ENCODE peak calls at places on chromosomes 2 and 18, in nine cellular contexts. V, R, L, H, Y, Q, X, C and P are unnamed samples.

GRCh38 chr18:75846321-75846720 is 418.8 kb upstream of the SMIM21 start:
- DNase-seq in Y (no peak), Q (no peak), H (no peak), L (no peak), V (no peak), R (no peak), C (no peak), X (no peak), P (no peak)

GRCh38 chr2:960064-960736 is 9.6 kb downstream of the SNTG2 start:
- DNase-seq in C (no peak), Q (no peak), X (no peak), H (no peak), Y (no peak), V (no peak), L (no peak), R (no peak), P (no peak)

GRCh38 chr18:1663879-1664705 is 759.4 kb downstream of the ADCYAP1 start:
- DNase-seq in Y (peak; percentile 22), Q (peak; percentile 64), V (peak; percentile 39), R (peak; percentile 28), C (peak; percentile 18), H (peak; percentile 23), L (no peak), X (no peak), P (peak; percentile 2)

GRCh38 chr2:120432293-120432975 is 86.5 kb downstream of the INHBB start:
- DNase-seq in X (no peak), V (no peak), L (no peak), Y (no peak), Q (no peak), R (no peak), C (no peak), H (no peak), P (no peak)

GRCh38 chr2:190723397-190724090 is 74.7 kb downstream of the NAB1 start:
- DNase-seq in Q (no peak), X (no peak), V (no peak), H (no peak), Y (no peak), C (no peak), R (no peak), L (no peak), P (no peak)

GRCh38 chr2:236367791-236368289 is 103.6 kb upstream of the ASB18 start:
- DNase-seq in V (no peak), C (no peak), Q (no peak), X (no peak), H (no peak), Y (no peak), R (no peak), L (no peak), P (peak; percentile 20)

GRCh38 chr2:47360937-47361336 is 42.0 kb upstream of the MSH2 start:
- DNase-seq in V (no peak), R (no peak), X (no peak), L (no peak), H (peak; percentile 95), C (no peak), Y (peak; percentile 54), Q (no peak), P (no peak)

GRCh38 chr2:223976635-223977226 is 19.5 kb downstream of the MRPL44 start:
- DNase-seq in L (no peak), Q (no peak), X (no peak), Y (peak; percentile 47), H (peak; percentile 61), V (no peak), R (no peak), C (no peak), P (no peak)

GRCh38 chr18:28650860-28651259 is 473.9 kb upstream of the CDH2 start:
- DNase-seq in H (no peak), L (no peak), V (no peak), X (no peak), C (no peak), Q (no peak), R (no peak), Y (no peak), P (no peak)

GRCh38 chr2:25400576-25401241 is 59.0 kb upstream of the DNMT3A start:
- DNase-seq in X (no peak), V (no peak), L (peak; percentile 17), R (no peak), H (no peak), Q (no peak), Y (no peak), C (no peak), P (no peak)